ENCODE peak calls at places on chromosomes 6 and 20, in nine cellular contexts. U, S, Q, F, T, H, M, O and J are unnamed samples.

GRCh38 chr20:41717464-41717863 is 99.3 kb upstream of the CHD6 start:
- DNase-seq in U (no peak), S (no peak), Q (no peak), F (no peak), T (no peak), H (no peak), M (peak; percentile 46), O (no peak), J (no peak)

GRCh38 chr6:148445116-148445515 is 102.5 kb downstream of the SASH1 start:
- DNase-seq in U (no peak), S (no peak), Q (no peak), F (no peak), T (no peak), H (no peak), M (no peak), O (no peak), J (no peak)

GRCh38 chr20:53668981-53669380 is 75.3 kb upstream of the ZNF217 start:
- DNase-seq in U (no peak), S (no peak), Q (no peak), F (no peak), T (no peak), H (no peak), M (no peak), O (no peak), J (no peak)

GRCh38 chr6:104566411-104566810 is 293.3 kb downstream of the HACE1 start:
- DNase-seq in U (no peak), S (peak; percentile 81), Q (no peak), F (no peak), T (peak; percentile 82), H (no peak), M (no peak), O (no peak), J (no peak)

GRCh38 chr6:53058388-53058890 is 6.8 kb upstream of the FBXO9 start:
- DNase-seq in U (no peak), S (no peak), Q (no peak), F (no peak), T (no peak), H (no peak), M (no peak), O (no peak), J (no peak)

GRCh38 chr6:129679250-129679649 is 30.7 kb downstream of the ARHGAP18 start:
- DNase-seq in U (no peak), S (no peak), Q (no peak), F (no peak), T (no peak), H (no peak), M (no peak), O (no peak), J (no peak)

GRCh38 chr6:168852336-168852884 is 401.2 kb downstream of the THBS2 start:
- DNase-seq in U (no peak), S (peak; percentile 13), Q (no peak), F (no peak), T (no peak), H (no peak), M (no peak), O (no peak), J (no peak)

GRCh38 chr6:5333653-5334052 is 72.3 kb downstream of the FARS2 start:
- DNase-seq in U (no peak), S (peak; percentile 70), Q (no peak), F (no peak), T (peak; percentile 11), H (no peak), M (no peak), O (no peak), J (no peak)

GRCh38 chr6:56958481-56958880 is 3.6 kb downstream of the BEND6 start:
- DNase-seq in U (no peak), S (peak; percentile 62), Q (no peak), F (no peak), T (no peak), H (no peak), M (no peak), O (no peak), J (no peak)

GRCh38 chr20:41654292-41654691 is 36.1 kb upstream of the CHD6 start:
- DNase-seq in U (no peak), S (no peak), Q (no peak), F (no peak), T (no peak), H (no peak), M (no peak), O (no peak), J (no peak)

GRCh38 chr20:46020515-46020914 is 8.5 kb upstream of the SLC12A5 start:
- DNase-seq in U (no peak), S (peak; percentile 46), Q (no peak), F (no peak), T (no peak), H (no peak), M (no peak), O (no peak), J (peak; percentile 29)

GRCh38 chr6:137808191-137808590 is 58.9 kb upstream of the TNFAIP3 start:
- DNase-seq in U (no peak), S (peak; percentile 86), Q (no peak), F (no peak), T (peak; percentile 54), H (no peak), M (no peak), O (no peak), J (no peak)

GRCh38 chr6:35599761-35600658 is 87.3 kb upstream of the TULP1 start:
- DNase-seq in U (no peak), S (no peak), Q (no peak), F (no peak), T (no peak), H (no peak), M (no peak), O (no peak), J (no peak)

GRCh38 chr6:131917318-131917717 is 33.9 kb downstream of the CCN2 start:
- DNase-seq in U (no peak), S (peak; percentile 93), Q (no peak), F (no peak), T (no peak), H (no peak), M (no peak), O (no peak), J (peak; percentile 11)

GRCh38 chr6:30821862-30822784 is 62.2 kb upstream of the DDR1 start:
- DNase-seq in U (no peak), S (peak; percentile 73), Q (no peak), F (no peak), T (peak; percentile 64), H (peak; percentile 61), M (no peak), O (no peak), J (peak; percentile 72)

GRCh38 chr20:45781391-45781931 is 10.2 kb downstream of the WFDC3 start:
- DNase-seq in U (no peak), S (peak; percentile 96), Q (no peak), F (no peak), T (peak; percentile 99), H (no peak), M (no peak), O (no peak), J (no peak)

GRCh38 chr20:63471002-63471718 is 1.3 kb downstream of the KCNQ2 start:
- DNase-seq in U (no peak), S (no peak), Q (no peak), F (no peak), T (no peak), H (no peak), M (no peak), O (no peak), J (no peak)

GRCh38 chr20:19945732-19946670 is 71.2 kb upstream of the NAA20 start:
- DNase-seq in U (no peak), S (no peak), Q (no peak), F (no peak), T (no peak), H (no peak), M (no peak), O (no peak), J (no peak)

GRCh38 chr6:82086944-82087343 is 160.6 kb downstream of the IBTK start:
- DNase-seq in U (no peak), S (no peak), Q (no peak), F (no peak), T (no peak), H (no peak), M (no peak), O (no peak), J (no peak)

GRCh38 chr6:30686908-30687658 is 638 bp upstream of the PPP1R18 start:
- DNase-seq in U (peak; percentile 93), S (peak; percentile 99), Q (peak; percentile 83), F (peak; percentile 92), T (peak; percentile 97), H (peak; percentile 90), M (peak; percentile 82), O (peak; percentile 89), J (peak; percentile 65)

GRCh38 chr20:58702161-58702510 is 9.5 kb downstream of the NPEPL1 start:
- DNase-seq in U (no peak), S (no peak), Q (no peak), F (no peak), T (no peak), H (no peak), M (peak; percentile 19), O (peak; percentile 18), J (no peak)

GRCh38 chr20:63520939-63521601 is 505 bp downstream of the PPDPF start:
- DNase-seq in U (peak; percentile 42), S (peak; percentile 74), Q (peak; percentile 69), F (peak; percentile 61), T (peak; percentile 78), H (peak; percentile 92), M (peak; percentile 70), O (peak; percentile 54), J (peak; percentile 73)

GRCh38 chr20:9214676-9215075 is 145.8 kb downstream of the PLCB4 start:
- DNase-seq in U (no peak), S (peak; percentile 80), Q (no peak), F (no peak), T (no peak), H (no peak), M (no peak), O (no peak), J (peak; percentile 39)

GRCh38 chr6:131958095-131958494 is 6.9 kb upstream of the CCN2 start:
- DNase-seq in U (no peak), S (no peak), Q (no peak), F (no peak), T (no peak), H (no peak), M (no peak), O (no peak), J (no peak)

GRCh38 chr20:38591484-38592410 is 9.9 kb upstream of the ARHGAP40 start:
- DNase-seq in U (no peak), S (no peak), Q (no peak), F (no peak), T (no peak), H (no peak), M (no peak), O (no peak), J (no peak)

GRCh38 chr6:117265425-117266266 is at the start of gene VGLL2:
- DNase-seq in U (no peak), S (peak; percentile 47), Q (no peak), F (peak; percentile 68), T (no peak), H (peak; percentile 44), M (peak; percentile 69), O (peak; percentile 70), J (peak; percentile 4)

GRCh38 chr6:20312581-20312980 is 89.1 kb upstream of the E2F3 start:
- DNase-seq in U (no peak), S (no peak), Q (no peak), F (no peak), T (no peak), H (no peak), M (no peak), O (no peak), J (no peak)

GRCh38 chr6:132515386-132515785 is 2.5 kb upstream of the STX7 start:
- DNase-seq in U (no peak), S (no peak), Q (no peak), F (no peak), T (no peak), H (no peak), M (no peak), O (no peak), J (no peak)

GRCh38 chr6:153125032-153125431 is 6.0 kb downstream of the RGS17 start:
- DNase-seq in U (no peak), S (no peak), Q (no peak), F (no peak), T (no peak), H (no peak), M (no peak), O (no peak), J (no peak)

GRCh38 chr20:17605131-17605660 is 35.3 kb downstream of the DSTN start:
- DNase-seq in U (no peak), S (no peak), Q (no peak), F (no peak), T (no peak), H (no peak), M (no peak), O (no peak), J (no peak)

GRCh38 chr6:13413906-13414555 is 73.4 kb downstream of the GFOD1 start:
- DNase-seq in U (no peak), S (no peak), Q (no peak), F (no peak), T (no peak), H (no peak), M (no peak), O (no peak), J (no peak)